ENCODE peak calls at places on chromosomes 12 and 14, in ten cellular contexts. Y, E, C, B, P, K, W, D, V and N are unnamed samples.

GRCh38 chr12:66092559-66093269 is 37.8 kb downstream of the LLPH start:
- DNase-seq in W (peak), E (no peak), P (no peak), Y (no peak), K (no peak), B (peak), D (peak), V (no peak), C (no peak), N (no peak)

GRCh38 chr14:30020271-30020670 is 92.6 kb upstream of the PRKD1 start:
- DNase-seq in E (no peak), Y (no peak), V (no peak), C (no peak), K (no peak), D (no peak), W (no peak), P (no peak), B (no peak), N (no peak)

GRCh38 chr12:57724936-57725740 is 13.4 kb downstream of the AGAP2 start:
- DNase-seq in B (no peak), K (no peak), V (no peak), W (no peak), C (no peak), P (no peak), D (no peak), E (no peak), Y (no peak), N (no peak)

GRCh38 chr14:32601908-32602307 is 272.8 kb downstream of the AKAP6 start:
- DNase-seq in V (no peak), D (peak), K (peak), C (no peak), W (no peak), P (no peak), E (no peak), Y (no peak), B (no peak), N (no peak)

GRCh38 chr12:70741266-70741665 is 104.0 kb upstream of the PTPRB start:
- DNase-seq in V (no peak), B (no peak), K (no peak), Y (no peak), D (no peak), P (no peak), C (no peak), W (no peak), E (no peak), N (no peak)

GRCh38 chr14:77151245-77151644 is 9.7 kb upstream of the ZDHHC22 start:
- DNase-seq in Y (no peak), D (peak), B (peak), K (no peak), W (peak), P (no peak), C (no peak), E (peak), V (peak), N (no peak)

GRCh38 chr12:76462668-76463224 is 96.8 kb downstream of the OSBPL8 start:
- DNase-seq in P (no peak), Y (no peak), C (no peak), V (no peak), D (no peak), K (no peak), B (no peak), E (no peak), W (no peak), N (no peak)

GRCh38 chr12:50258167-50258551 is 25.2 kb downstream of the LIMA1 start:
- DNase-seq in P (no peak), E (peak), K (no peak), Y (peak), C (no peak), V (no peak), B (no peak), W (peak), D (no peak), N (no peak)

GRCh38 chr14:21840765-21841164 is 167.1 kb upstream of the OR4E1 start:
- DNase-seq in W (peak), V (no peak), D (no peak), B (no peak), C (no peak), K (no peak), Y (no peak), P (no peak), E (no peak), N (no peak)
- TF ChIP-seq CTCF in W (no peak), V (no peak), D (no peak), B (no peak), C (no peak), K (no peak), Y (no peak), P (no peak), E (no peak), N (peak)

GRCh38 chr14:51552275-51552674 is 99.4 kb upstream of the FRMD6 start:
- DNase-seq in E (no peak), Y (no peak), B (no peak), P (no peak), D (no peak), K (no peak), V (no peak), C (no peak), W (no peak), N (no peak)
- TF ChIP-seq CTCF in E (peak), Y (no peak), B (no peak), P (no peak), D (peak), K (peak), V (no peak), C (no peak), W (peak), N (peak)

GRCh38 chr12:51419473-51420228 is 5.0 kb upstream of the SLC4A8 start:
- DNase-seq in B (no peak), C (no peak), K (no peak), W (no peak), V (no peak), P (no peak), E (peak), D (no peak), Y (no peak), N (no peak)
- TF ChIP-seq CTCF in B (no peak), C (no peak), K (peak), W (no peak), V (no peak), P (no peak), E (peak), D (no peak), Y (no peak), N (peak)

GRCh38 chr12:29521951-29522350 is 24.5 kb upstream of the OVCH1 start:
- DNase-seq in W (peak), B (no peak), Y (no peak), P (no peak), E (peak), V (no peak), C (no peak), K (peak), D (no peak), N (peak)

GRCh38 chr12:29518407-29518806 is 20.9 kb upstream of the OVCH1 start:
- DNase-seq in B (no peak), V (no peak), E (no peak), P (no peak), K (no peak), D (no peak), Y (no peak), W (no peak), C (no peak), N (no peak)

GRCh38 chr12:29519585-29520182 is 22.2 kb upstream of the OVCH1 start:
- DNase-seq in P (peak), K (peak), D (peak), W (peak), C (no peak), B (peak), V (peak), Y (peak), E (peak), N (peak)

GRCh38 chr12:29516431-29516875 is 19.0 kb upstream of the OVCH1 start:
- DNase-seq in W (peak), K (peak), E (peak), B (no peak), Y (no peak), V (no peak), P (no peak), C (no peak), D (peak), N (peak)

DNA sequence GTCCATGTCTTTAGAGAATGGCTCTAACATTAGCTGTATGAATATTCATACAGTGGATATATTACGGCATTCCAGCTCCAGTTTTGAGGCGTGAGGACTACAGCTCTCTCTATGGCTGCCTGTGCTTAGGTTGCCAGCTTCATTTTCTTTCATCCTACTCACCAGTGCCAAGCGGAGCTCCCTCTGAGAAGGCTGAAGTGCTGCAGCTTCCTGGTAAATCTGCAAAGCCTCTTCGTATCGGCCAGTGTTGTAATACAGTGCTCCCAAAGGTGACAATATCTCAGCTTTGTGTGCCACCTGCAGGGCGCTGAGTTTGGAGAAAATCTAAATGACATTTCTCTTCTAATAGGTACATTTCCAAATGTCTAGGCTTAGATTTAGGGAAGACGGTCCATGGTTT is 19.8 kb upstream of the OVCH1 start:
- DNase-seq in K (no peak), B (peak), E (no peak), P (no peak), D (no peak), W (no peak), C (no peak), Y (no peak), V (no peak), N (no peak)
- TF ChIP-seq CTCF in K (no peak), B (peak), E (no peak), P (no peak), D (no peak), W (no peak), C (no peak), Y (no peak), V (no peak), N (no peak)

GRCh38 chr12:94872671-94873367 is 130.7 kb downstream of the NDUFA12 start:
- DNase-seq in D (no peak), E (no peak), K (no peak), V (peak), P (peak), W (no peak), B (peak), C (peak), Y (no peak), N (no peak)

GRCh38 chr12:94873368-94874085 is 130.0 kb downstream of the NDUFA12 start:
- DNase-seq in W (no peak), C (peak), E (no peak), V (peak), P (peak), D (no peak), Y (no peak), B (peak), K (no peak), N (no peak)

GRCh38 chr12:94874086-94874985 is 129.2 kb downstream of the NDUFA12 start:
- DNase-seq in V (no peak), B (no peak), E (no peak), P (no peak), K (no peak), D (no peak), Y (no peak), C (peak), W (no peak), N (no peak)

GRCh38 chr12:94874986-94875312 is 128.5 kb downstream of the NDUFA12 start:
- DNase-seq in K (no peak), W (no peak), V (no peak), P (peak), D (no peak), Y (no peak), B (no peak), E (no peak), C (no peak), N (no peak)

DNA sequence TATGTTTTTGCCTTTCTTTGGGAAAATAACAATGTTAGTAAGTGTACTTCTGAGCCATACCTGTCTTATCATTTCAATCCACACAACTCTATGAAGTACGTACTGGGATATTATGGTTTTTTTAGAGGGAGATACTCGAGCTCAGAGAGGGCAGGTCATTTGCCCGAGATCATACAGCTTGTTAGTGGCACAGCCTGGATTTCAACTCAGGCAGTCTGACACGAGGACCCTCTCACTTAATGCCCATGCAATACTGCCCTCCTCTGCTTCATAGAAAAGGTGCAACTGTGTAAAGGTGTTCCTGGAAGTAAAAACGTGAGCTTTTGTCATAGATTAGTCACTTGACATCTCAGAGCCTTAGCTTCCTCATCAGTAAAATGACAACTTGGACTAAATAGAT is 128.0 kb downstream of the NDUFA12 start:
- DNase-seq in K (no peak), V (no peak), D (peak), B (peak), E (no peak), P (no peak), C (no peak), W (peak), Y (no peak), N (no peak)
- TF ChIP-seq CTCF in K (no peak), V (peak), D (peak), B (no peak), E (no peak), P (no peak), C (peak), W (no peak), Y (no peak), N (peak)

DNA sequence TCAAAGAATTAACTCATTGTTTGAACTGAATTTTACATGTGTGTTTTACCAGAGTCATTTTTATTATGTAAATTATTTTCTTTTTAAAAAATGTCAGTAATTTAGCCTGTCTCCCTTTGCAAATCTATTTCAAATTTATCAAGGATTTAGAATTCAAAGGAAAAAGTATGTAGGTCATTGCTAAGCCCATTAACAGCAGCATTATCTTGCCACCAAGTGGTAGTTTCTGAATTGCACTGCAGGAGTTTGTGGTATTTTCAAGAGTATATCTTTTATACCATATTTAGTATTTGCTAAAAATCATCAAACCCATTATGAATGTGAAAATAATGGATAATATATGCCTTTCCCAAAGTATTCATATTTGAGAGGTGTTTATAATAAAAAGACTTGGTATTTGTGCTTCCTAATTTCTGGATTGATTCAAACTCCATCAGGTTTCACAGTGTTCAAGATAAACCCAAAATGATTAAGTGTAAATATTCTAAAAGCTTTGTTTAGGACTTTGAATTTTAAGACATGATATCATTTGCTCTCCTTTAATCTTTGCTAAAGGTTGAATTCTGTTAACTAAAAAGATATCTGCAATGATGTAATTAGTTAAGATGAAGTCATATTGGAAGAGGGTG is 711.4 kb downstream of the FSCB start:
- DNase-seq in W (peak), C (no peak), B (no peak), P (no peak), K (no peak), E (no peak), Y (no peak), D (peak), V (no peak), N (no peak)
- TF ChIP-seq CTCF in W (no peak), C (no peak), B (no peak), P (peak), K (peak), E (peak), Y (no peak), D (peak), V (peak), N (no peak)

GRCh38 chr12:98422809-98423208 is 92.6 kb upstream of the TMPO start:
- DNase-seq in P (no peak), V (peak), K (no peak), B (peak), C (no peak), E (no peak), D (peak), Y (no peak), W (no peak), N (no peak)
- TF ChIP-seq CTCF in P (no peak), V (peak), K (no peak), B (peak), C (no peak), E (peak), D (peak), Y (no peak), W (peak), N (peak)

GRCh38 chr12:92244036-92244435 is 98.4 kb upstream of the BTG1 start:
- DNase-seq in K (no peak), P (peak), V (no peak), B (no peak), W (peak), C (no peak), D (peak), Y (peak), E (no peak), N (no peak)
- TF ChIP-seq CTCF in K (no peak), P (no peak), V (no peak), B (no peak), W (no peak), C (peak), D (peak), Y (peak), E (no peak), N (no peak)